ENCODE peak calls at places on chromosomes 2 and 18, in eight cellular contexts. One of them, this sample, is unnamed.

GRCh38 chr2:138157372-138157771 is 193.1 kb downstream of the HNMT start:
- DNase-seq in heart left ventricle: no peak
- DNase-seq in sigmoid colon: no peak
- DNase-seq in GM10248: no peak
- DNase-seq in coronary artery: no peak
- DNase-seq in uterus: no peak
- DNase-seq in fibroblast of the aortic adventitia: no peak
- DNase-seq in GM20000: no peak
- DNase-seq in this sample: no peak

GRCh38 chr2:60073201-60073600 is 480.3 kb downstream of the BCL11A start:
- DNase-seq in fibroblast of the aortic adventitia: no peak
- DNase-seq in heart left ventricle: no peak
- DNase-seq in uterus: no peak
- DNase-seq in sigmoid colon: no peak
- DNase-seq in GM10248: no peak
- DNase-seq in coronary artery: no peak
- DNase-seq in GM20000: no peak
- DNase-seq in this sample: no peak

GRCh38 chr2:13193075-13193474 is 476.3 kb downstream of the TRIB2 start:
- DNase-seq in sigmoid colon: no peak
- DNase-seq in fibroblast of the aortic adventitia: no peak
- DNase-seq in uterus: no peak
- DNase-seq in GM20000: no peak
- DNase-seq in coronary artery: no peak
- DNase-seq in heart left ventricle: no peak
- DNase-seq in GM10248: no peak
- DNase-seq in this sample: no peak

GRCh38 chr2:231685349-231686191 is 22.8 kb upstream of the PTMA start:
- DNase-seq in GM10248: no peak
- DNase-seq in uterus: no peak
- DNase-seq in GM20000: no peak
- DNase-seq in heart left ventricle: peak
- DNase-seq in sigmoid colon: no peak
- DNase-seq in coronary artery: no peak
- DNase-seq in fibroblast of the aortic adventitia: no peak
- DNase-seq in this sample: no peak

GRCh38 chr2:135473567-135473966 is 57.5 kb downstream of the ZRANB3 start:
- DNase-seq in fibroblast of the aortic adventitia: peak
- DNase-seq in GM10248: peak
- DNase-seq in GM20000: peak
- DNase-seq in sigmoid colon: no peak
- DNase-seq in coronary artery: no peak
- DNase-seq in uterus: no peak
- DNase-seq in heart left ventricle: no peak
- DNase-seq in this sample: no peak

GRCh38 chr18:69250305-69251151 is 150.2 kb upstream of the DOK6 start:
- DNase-seq in fibroblast of the aortic adventitia: peak
- DNase-seq in GM10248: no peak
- DNase-seq in sigmoid colon: no peak
- DNase-seq in uterus: no peak
- DNase-seq in heart left ventricle: no peak
- DNase-seq in GM20000: no peak
- DNase-seq in coronary artery: no peak
- DNase-seq in this sample: no peak

GRCh38 chr2:205370726-205371125 is 311.6 kb upstream of the NRP2 start:
- DNase-seq in fibroblast of the aortic adventitia: no peak
- DNase-seq in GM10248: no peak
- DNase-seq in GM20000: no peak
- DNase-seq in coronary artery: no peak
- DNase-seq in uterus: no peak
- DNase-seq in sigmoid colon: no peak
- DNase-seq in heart left ventricle: no peak
- DNase-seq in this sample: no peak

GRCh38 chr2:196380098-196380497 is 208.7 kb upstream of the STK17B start:
- DNase-seq in sigmoid colon: no peak
- DNase-seq in fibroblast of the aortic adventitia: no peak
- DNase-seq in GM20000: no peak
- DNase-seq in GM10248: no peak
- DNase-seq in heart left ventricle: no peak
- DNase-seq in coronary artery: no peak
- DNase-seq in uterus: no peak
- DNase-seq in this sample: no peak

GRCh38 chr2:122136071-122136470 is 380.6 kb downstream of the TSN start:
- DNase-seq in fibroblast of the aortic adventitia: no peak
- DNase-seq in heart left ventricle: no peak
- DNase-seq in coronary artery: no peak
- DNase-seq in GM10248: peak
- DNase-seq in uterus: no peak
- DNase-seq in sigmoid colon: no peak
- DNase-seq in GM20000: peak
- DNase-seq in this sample: no peak

GRCh38 chr2:240554767-240555493 is 2.9 kb downstream of the ANKMY1 start:
- DNase-seq in uterus: no peak
- DNase-seq in heart left ventricle: peak
- DNase-seq in coronary artery: no peak
- DNase-seq in GM10248: no peak
- DNase-seq in sigmoid colon: no peak
- DNase-seq in GM20000: no peak
- DNase-seq in fibroblast of the aortic adventitia: no peak
- DNase-seq in this sample: no peak

GRCh38 chr2:216571178-216571908 is 61.9 kb upstream of the IGFBP2 start:
- DNase-seq in sigmoid colon: no peak
- DNase-seq in GM20000: no peak
- DNase-seq in uterus: no peak
- DNase-seq in coronary artery: no peak
- DNase-seq in GM10248: no peak
- DNase-seq in fibroblast of the aortic adventitia: no peak
- DNase-seq in heart left ventricle: no peak
- DNase-seq in this sample: no peak

GRCh38 chr2:233837694-233838229 is 16.6 kb downstream of the HJURP start:
- DNase-seq in sigmoid colon: no peak
- DNase-seq in GM10248: no peak
- DNase-seq in coronary artery: peak
- DNase-seq in uterus: no peak
- DNase-seq in fibroblast of the aortic adventitia: no peak
- DNase-seq in GM20000: no peak
- DNase-seq in heart left ventricle: no peak
- DNase-seq in this sample: no peak

GRCh38 chr2:42513252-42513918 is 19.6 kb upstream of the KCNG3 start:
- DNase-seq in fibroblast of the aortic adventitia: peak
- DNase-seq in GM20000: no peak
- DNase-seq in uterus: no peak
- DNase-seq in sigmoid colon: no peak
- DNase-seq in coronary artery: no peak
- DNase-seq in heart left ventricle: no peak
- DNase-seq in GM10248: peak
- DNase-seq in this sample: no peak

GRCh38 chr2:15793078-15793913 is 147.1 kb upstream of the MYCN start:
- DNase-seq in coronary artery: no peak
- DNase-seq in uterus: no peak
- DNase-seq in GM10248: no peak
- DNase-seq in GM20000: no peak
- DNase-seq in fibroblast of the aortic adventitia: no peak
- DNase-seq in heart left ventricle: no peak
- DNase-seq in sigmoid colon: no peak
- DNase-seq in this sample: no peak

GRCh38 chr2:10305715-10306114 is 3.0 kb downstream of the HPCAL1 start:
- DNase-seq in fibroblast of the aortic adventitia: no peak
- DNase-seq in uterus: no peak
- DNase-seq in GM10248: no peak
- DNase-seq in GM20000: no peak
- DNase-seq in sigmoid colon: no peak
- DNase-seq in coronary artery: no peak
- DNase-seq in heart left ventricle: no peak
- DNase-seq in this sample: no peak

GRCh38 chr2:131493199-131494018 is 1.2 kb upstream of the MZT2A start:
- DNase-seq in coronary artery: no peak
- DNase-seq in heart left ventricle: no peak
- DNase-seq in GM10248: no peak
- DNase-seq in sigmoid colon: no peak
- DNase-seq in fibroblast of the aortic adventitia: peak
- DNase-seq in GM20000: no peak
- DNase-seq in uterus: no peak
- DNase-seq in this sample: no peak

GRCh38 chr2:70906439-70907018 is 29.2 kb upstream of the ATP6V1B1 start:
- DNase-seq in sigmoid colon: no peak
- DNase-seq in fibroblast of the aortic adventitia: no peak
- DNase-seq in coronary artery: peak
- DNase-seq in GM10248: no peak
- DNase-seq in uterus: no peak
- DNase-seq in GM20000: no peak
- DNase-seq in heart left ventricle: no peak
- DNase-seq in this sample: no peak

GRCh38 chr2:100391735-100392515 is 25.5 kb downstream of the CHST10 start:
- DNase-seq in uterus: no peak
- DNase-seq in GM10248: no peak
- DNase-seq in heart left ventricle: peak
- DNase-seq in sigmoid colon: no peak
- DNase-seq in coronary artery: peak
- DNase-seq in GM20000: no peak
- DNase-seq in fibroblast of the aortic adventitia: no peak
- DNase-seq in this sample: peak

GRCh38 chr18:48943736-48944527 is 6.8 kb downstream of the SMAD7 start:
- DNase-seq in GM20000: no peak
- DNase-seq in sigmoid colon: no peak
- DNase-seq in fibroblast of the aortic adventitia: no peak
- DNase-seq in uterus: no peak
- DNase-seq in heart left ventricle: no peak
- DNase-seq in coronary artery: peak
- DNase-seq in GM10248: no peak
- DNase-seq in this sample: no peak

GRCh38 chr18:48706630-48707206 is 167.9 kb downstream of the CTIF start:
- DNase-seq in sigmoid colon: no peak
- DNase-seq in uterus: no peak
- DNase-seq in heart left ventricle: peak
- DNase-seq in fibroblast of the aortic adventitia: no peak
- DNase-seq in coronary artery: no peak
- DNase-seq in GM10248: no peak
- DNase-seq in GM20000: no peak
- DNase-seq in this sample: no peak

GRCh38 chr2:202494300-202494699 is 118.2 kb downstream of the BMPR2 start:
- DNase-seq in GM10248: no peak
- DNase-seq in heart left ventricle: no peak
- DNase-seq in fibroblast of the aortic adventitia: peak
- DNase-seq in uterus: no peak
- DNase-seq in sigmoid colon: no peak
- DNase-seq in coronary artery: no peak
- DNase-seq in GM20000: no peak
- DNase-seq in this sample: no peak

DNA sequence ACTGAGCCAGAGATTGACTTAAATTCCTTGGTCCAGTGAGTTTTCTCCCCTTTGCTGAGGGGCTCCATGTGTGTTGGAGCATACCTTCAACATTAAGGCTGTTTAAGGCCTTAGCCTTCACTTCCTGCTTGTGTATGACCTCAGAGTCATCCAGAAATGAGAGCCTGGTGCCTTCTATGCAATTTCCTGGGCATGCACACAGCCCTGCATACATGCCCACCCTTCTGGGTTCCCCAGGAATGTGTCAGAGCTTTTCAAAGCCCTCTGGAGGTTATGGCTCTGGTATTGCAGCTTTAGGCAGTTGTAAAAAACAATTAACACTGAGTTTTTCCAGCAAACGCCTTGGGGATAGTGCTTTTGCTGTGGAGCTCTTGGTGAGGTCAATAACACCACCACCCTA is 16.7 kb downstream of the IL1R1 start:
- DNase-seq in GM20000: no peak
- DNase-seq in sigmoid colon: no peak
- DNase-seq in heart left ventricle: no peak
- DNase-seq in uterus: no peak
- DNase-seq in coronary artery: no peak
- DNase-seq in fibroblast of the aortic adventitia: no peak
- DNase-seq in GM10248: no peak
- DNase-seq in this sample: no peak
- TF ChIP-seq CTCF in GM20000: no peak
- TF ChIP-seq CTCF in sigmoid colon: no peak
- TF ChIP-seq CTCF in heart left ventricle: no peak
- TF ChIP-seq CTCF in uterus: no peak
- TF ChIP-seq CTCF in coronary artery: no peak
- TF ChIP-seq CTCF in fibroblast of the aortic adventitia: peak
- TF ChIP-seq CTCF in GM10248: no peak
- TF ChIP-seq CTCF in this sample: no peak

GRCh38 chr18:12377556-12378553 is 828 bp upstream of the AFG3L2 start:
- DNase-seq in uterus: peak
- DNase-seq in sigmoid colon: no peak
- DNase-seq in coronary artery: no peak
- DNase-seq in GM20000: no peak
- DNase-seq in fibroblast of the aortic adventitia: no peak
- DNase-seq in GM10248: no peak
- DNase-seq in heart left ventricle: no peak
- DNase-seq in this sample: no peak
- TF ChIP-seq CTCF in uterus: peak
- TF ChIP-seq CTCF in sigmoid colon: peak
- TF ChIP-seq CTCF in coronary artery: no peak
- TF ChIP-seq CTCF in GM20000: no peak
- TF ChIP-seq CTCF in fibroblast of the aortic adventitia: peak
- TF ChIP-seq CTCF in GM10248: no peak
- TF ChIP-seq CTCF in heart left ventricle: no peak
- TF ChIP-seq CTCF in this sample: peak

GRCh38 chr18:23964282-23965238 is 50.0 kb upstream of the TTC39C start:
- DNase-seq in sigmoid colon: no peak
- DNase-seq in GM20000: no peak
- DNase-seq in coronary artery: no peak
- DNase-seq in GM10248: no peak
- DNase-seq in heart left ventricle: no peak
- DNase-seq in fibroblast of the aortic adventitia: no peak
- DNase-seq in uterus: no peak
- DNase-seq in this sample: no peak
- TF ChIP-seq CTCF in sigmoid colon: no peak
- TF ChIP-seq CTCF in GM20000: no peak
- TF ChIP-seq CTCF in coronary artery: no peak
- TF ChIP-seq CTCF in GM10248: peak
- TF ChIP-seq CTCF in heart left ventricle: no peak
- TF ChIP-seq CTCF in fibroblast of the aortic adventitia: no peak
- TF ChIP-seq CTCF in uterus: no peak
- TF ChIP-seq CTCF in this sample: no peak

DNA sequence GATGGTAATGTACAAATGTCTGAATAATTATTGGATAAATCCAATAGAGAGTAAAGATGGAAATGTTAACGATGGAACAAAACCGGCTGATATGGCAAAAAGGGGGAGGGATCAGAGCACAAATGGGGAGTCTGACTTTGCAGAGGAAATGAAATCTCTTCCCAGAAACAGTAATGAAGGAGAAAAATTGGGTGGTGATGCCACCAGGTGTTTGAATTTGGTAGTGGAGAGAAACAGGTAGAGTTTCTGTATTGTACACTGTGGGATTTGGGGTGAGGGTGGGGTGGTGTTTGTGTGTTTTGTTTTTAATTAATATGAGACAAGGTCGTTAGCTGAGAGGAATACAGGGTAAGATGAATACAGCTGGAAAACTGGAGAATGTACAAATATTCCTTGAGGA is 20.4 kb upstream of the XDH start:
- DNase-seq in sigmoid colon: no peak
- DNase-seq in fibroblast of the aortic adventitia: peak
- DNase-seq in GM10248: no peak
- DNase-seq in heart left ventricle: no peak
- DNase-seq in uterus: no peak
- DNase-seq in coronary artery: no peak
- DNase-seq in GM20000: no peak
- DNase-seq in this sample: no peak
- TF ChIP-seq CTCF in sigmoid colon: no peak
- TF ChIP-seq CTCF in fibroblast of the aortic adventitia: peak
- TF ChIP-seq CTCF in GM10248: no peak
- TF ChIP-seq CTCF in heart left ventricle: no peak
- TF ChIP-seq CTCF in uterus: no peak
- TF ChIP-seq CTCF in coronary artery: no peak
- TF ChIP-seq CTCF in GM20000: no peak
- TF ChIP-seq CTCF in this sample: peak

GRCh38 chr18:74896390-74896991 is 298.8 kb downstream of the ZNF407 start:
- DNase-seq in GM10248: peak
- DNase-seq in sigmoid colon: no peak
- DNase-seq in heart left ventricle: peak
- DNase-seq in GM20000: peak
- DNase-seq in coronary artery: no peak
- DNase-seq in fibroblast of the aortic adventitia: peak
- DNase-seq in uterus: no peak
- DNase-seq in this sample: no peak
- TF ChIP-seq CTCF in GM10248: peak
- TF ChIP-seq CTCF in sigmoid colon: peak
- TF ChIP-seq CTCF in heart left ventricle: peak
- TF ChIP-seq CTCF in GM20000: peak
- TF ChIP-seq CTCF in coronary artery: no peak
- TF ChIP-seq CTCF in fibroblast of the aortic adventitia: peak
- TF ChIP-seq CTCF in uterus: peak
- TF ChIP-seq CTCF in this sample: peak

This sample was measured in left ventricle myocardium inferior.